ENCODE peak calls at places on chromosomes 4 and X, in seven cellular contexts. I is stomach, W is tibial nerve, F is right lobe of liver, L is GM12878, S is A549, M is upper lobe of left lung. O is an unnamed sample.

GRCh38 chr4:7128234-7128633 is 60.4 kb upstream of the GRPEL1 start:
- DNase-seq in F (no peak), W (no peak), I (no peak), M (no peak), L (no peak), S (no peak), O (no peak)

GRCh38 chr4:166169111-166169510 is 296.1 kb downstream of the TLL1 start:
- DNase-seq in M (no peak), S (peak; percentile 26), F (no peak), I (no peak), L (no peak), W (no peak), O (no peak)

GRCh38 chrX:86171366-86171765 is 23.1 kb downstream of the DACH2 start:
- DNase-seq in S (peak; percentile 47), M (no peak), W (no peak), L (no peak), F (no peak), I (no peak), O (no peak)

GRCh38 chrX:39705299-39705698 is 392.5 kb downstream of the BCOR start:
- DNase-seq in S (peak; percentile 61), M (no peak), F (peak; percentile 87), I (peak; percentile 67), L (no peak), W (peak; percentile 44), O (peak; percentile 90)

GRCh38 chrX:11151799-11152591 is 40.9 kb downstream of the HCCS start:
- DNase-seq in S (no peak), W (no peak), I (no peak), M (no peak), F (no peak), L (no peak), O (no peak)

GRCh38 chr4:113834302-113834701 is 72.8 kb upstream of the CAMK2D start:
- DNase-seq in L (no peak), I (no peak), F (no peak), W (no peak), M (no peak), S (no peak), O (no peak)

GRCh38 chr4:139007640-139008039 is 7.9 kb upstream of the NOCT start:
- DNase-seq in F (no peak), L (no peak), M (no peak), I (no peak), W (no peak), S (no peak), O (no peak)

GRCh38 chr4:7872264-7872771 is 67.3 kb downstream of the AFAP1 start:
- DNase-seq in W (peak; percentile 55), I (no peak), L (no peak), F (no peak), M (no peak), S (peak; percentile 82), O (peak; percentile 89)

GRCh38 chr4:150119492-150119891 is 41.2 kb downstream of the DCLK2 start:
- DNase-seq in I (no peak), L (no peak), M (no peak), W (no peak), S (peak; percentile 35), F (no peak), O (no peak)

GRCh38 chr4:1985780-1986577 is 22.8 kb downstream of the NELFA start:
- DNase-seq in W (no peak), M (peak; percentile 80), I (no peak), S (no peak), L (no peak), F (peak; percentile 43), O (no peak)

GRCh38 chr4:183289688-183290087 is 30.4 kb downstream of the CLDN22 start:
- DNase-seq in F (no peak), M (peak; percentile 82), S (peak; percentile 32), I (no peak), L (no peak), W (no peak), O (no peak)

GRCh38 chr4:152398060-152398459 is 137.8 kb downstream of the FBXW7 start:
- DNase-seq in W (no peak), F (no peak), S (peak; percentile 7), L (no peak), M (no peak), I (no peak), O (no peak)

GRCh38 chrX:95884196-95884595 is 800.4 kb upstream of the DIAPH2 start:
- DNase-seq in M (no peak), S (no peak), W (peak; percentile 37), L (no peak), I (no peak), F (no peak), O (peak; percentile 10)

GRCh38 chr4:112510191-112510467 is 5.9 kb downstream of the NEUROG2 start:
- DNase-seq in S (no peak), W (no peak), L (no peak), F (no peak), M (no peak), I (no peak), O (no peak)

GRCh38 chrX:75623535-75623934 is 100.7 kb upstream of the ZDHHC15 start:
- DNase-seq in I (no peak), F (no peak), S (peak; percentile 1), M (no peak), L (no peak), W (no peak), O (no peak)
- TF ChIP-seq CTCF in I (no peak), F (no peak), S (no peak), M (peak; percentile 18), L (peak; percentile 17), W (no peak), O (no peak)

DNA sequence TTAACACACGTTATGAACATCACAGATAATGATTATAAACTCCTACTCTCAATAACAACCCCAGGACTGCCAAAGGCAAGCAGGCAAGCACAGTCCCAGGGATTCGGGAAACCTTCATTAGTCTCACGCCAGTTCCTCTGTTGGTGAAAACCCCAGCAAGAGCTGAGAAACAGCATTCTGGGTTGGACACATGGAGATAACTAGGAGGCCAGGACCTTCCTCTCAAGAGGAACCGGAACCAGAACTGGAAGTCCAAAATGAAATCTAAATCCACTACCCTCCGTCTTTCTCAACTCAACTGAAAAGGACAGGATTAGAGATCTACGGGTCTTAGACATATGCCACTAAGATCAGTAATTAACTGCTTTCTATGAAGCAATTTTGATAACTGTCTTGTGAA is 3.8 kb downstream of the VEGFC start:
- DNase-seq in S (no peak), L (no peak), M (no peak), I (no peak), W (no peak), F (no peak), O (no peak)
- H3K4me3 ChIP-seq in S (no peak overlapping the region), L (no peak overlapping the region), M (peak overlapping the region; percentile 14), I (no peak overlapping the region), W (no peak overlapping the region), F (no peak overlapping the region), O (no peak overlapping the region)

DNA sequence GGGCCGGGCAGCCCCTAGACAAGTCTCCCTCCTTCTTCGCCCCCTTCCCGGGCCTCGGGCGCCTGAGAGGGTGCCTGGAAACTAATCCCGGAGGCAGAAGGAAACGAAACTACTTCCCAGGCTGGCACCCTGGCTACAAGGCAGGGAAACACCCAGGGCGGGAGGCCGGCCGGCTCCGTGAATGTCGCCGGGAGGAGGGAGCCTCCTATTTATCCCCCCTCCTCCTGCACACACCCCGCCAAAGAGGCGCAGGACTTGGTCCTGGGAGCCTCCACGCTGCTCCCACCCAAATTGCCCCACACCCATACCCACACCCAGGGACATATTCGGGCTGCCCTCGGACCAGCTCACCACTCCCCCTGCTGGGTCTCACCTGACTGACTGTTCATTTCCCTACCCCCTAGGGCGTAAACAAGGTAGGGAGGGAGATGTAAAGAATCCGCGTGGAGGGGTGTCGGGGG is at the start of gene BTC:
- DNase-seq in I (peak; percentile 77), S (peak; percentile 69), L (no peak), W (no peak), F (peak; percentile 73), M (peak; percentile 87), O (peak; percentile 13)
- TF ChIP-seq POLR2A in I (no peak), S (peak; percentile 28), L (no peak), W (no peak), F (peak; percentile 37), M (no peak), O (no peak)

DNA sequence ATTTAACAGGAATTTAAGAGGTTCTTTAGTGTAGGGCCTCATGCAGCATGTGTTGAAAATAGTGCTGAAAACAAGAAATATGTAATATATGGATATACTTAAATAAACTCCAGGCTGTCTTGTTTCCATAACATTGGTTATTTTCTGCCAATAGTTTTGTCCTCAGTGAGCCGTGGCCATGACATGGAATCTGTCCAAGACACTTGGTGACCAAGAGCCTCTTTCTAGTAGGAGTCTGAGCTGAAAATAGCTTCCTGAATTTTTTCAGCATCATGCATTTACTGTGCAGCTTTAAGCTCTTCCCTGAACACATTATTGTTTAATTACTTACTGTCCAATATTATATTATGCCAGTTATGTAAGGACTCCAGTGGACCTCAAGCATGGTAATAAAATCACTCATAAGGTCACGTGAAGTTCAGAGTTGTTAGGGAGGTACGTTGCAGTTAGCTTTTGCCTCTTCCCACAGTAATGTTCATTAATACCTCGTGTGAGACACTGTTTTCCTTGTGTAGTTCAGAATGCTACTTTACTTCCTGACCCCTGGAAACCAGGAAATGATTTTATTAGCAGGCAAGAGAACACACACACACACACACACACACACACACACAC is 488.2 kb downstream of the GRID2 start:
- DNase-seq in M (no peak), W (no peak), S (no peak), L (no peak), F (no peak), I (no peak), O (no peak)
- TF ChIP-seq CTCF in M (no peak), W (no peak), S (no peak), L (no peak), F (no peak), I (no peak), O (no peak)

DNA sequence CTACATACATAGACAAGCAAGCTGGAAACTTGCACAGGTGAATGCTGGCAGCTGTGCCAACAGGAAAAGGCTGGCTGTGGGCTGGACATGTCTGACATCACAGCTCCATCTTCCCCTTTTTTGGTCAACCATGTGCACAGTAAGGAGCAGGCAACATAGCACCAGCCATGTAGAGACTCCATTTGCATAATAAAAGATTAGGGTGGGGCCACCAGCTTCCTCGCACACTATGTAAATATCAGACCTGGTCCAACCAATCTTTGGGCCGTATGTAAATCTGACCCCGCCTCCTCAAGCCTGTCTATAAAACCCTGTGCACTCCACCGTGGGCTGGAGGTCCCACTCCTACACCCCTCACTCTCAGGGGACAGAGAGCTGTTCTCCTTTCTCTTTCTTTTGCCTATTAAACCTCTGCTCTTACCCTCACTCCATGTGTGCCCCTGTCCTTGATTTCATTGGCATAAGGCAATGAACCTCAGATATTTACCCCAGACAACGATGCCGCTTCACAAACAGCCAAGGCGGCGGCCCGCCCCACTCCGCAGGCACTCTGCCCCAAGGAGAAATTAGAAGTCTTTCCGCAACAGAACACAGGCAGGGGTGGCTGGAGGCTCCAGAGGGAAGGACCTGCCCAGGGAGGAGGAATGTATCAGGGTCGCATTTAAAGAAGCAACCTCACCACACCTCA is 862.2 kb downstream of the TRIML1 start:
- DNase-seq in F (no peak), S (no peak), M (peak; percentile 44), L (no peak), W (no peak), I (no peak), O (no peak)
- H3K4me3 ChIP-seq in F (no peak overlapping the region), S (no peak overlapping the region), M (no peak overlapping the region), L (no peak overlapping the region), W (no peak overlapping the region), I (no peak overlapping the region), O (no peak overlapping the region)